ENCODE peak calls at places on chromosomes 2 and 18, in seven cellular contexts. Z is tibial artery, Y is MM.1S, J is lower lobe of right lung, S is right lobe of liver, F is PC-9, K is brain microvascular endothelial cell. I is an unnamed sample.
A peak's percentile ranks its signal among the peaks of the same experiment; 100 is the strongest.

GRCh38 chr2:84781942-84782716 is 98.8 kb downstream of the TRABD2A start:
- DNase-seq in Z (no peak), Y (no peak), J (peak; percentile 50), S (no peak), F (no peak), K (no peak), I (peak; percentile 71)

GRCh38 chr2:199985625-199986207 is 30.3 kb downstream of the MAIP1 start:
- DNase-seq in Z (peak; percentile 48), Y (peak; percentile 80), J (peak; percentile 60), S (peak; percentile 74), F (peak; percentile 60), K (peak; percentile 66), I (peak; percentile 50)

GRCh38 chr2:58734365-58734764 is 493.2 kb upstream of the FANCL start:
- DNase-seq in Z (no peak), Y (no peak), J (no peak), S (no peak), F (peak; percentile 71), K (peak; percentile 17), I (no peak)

GRCh38 chr2:189252991-189253680 is 73.6 kb upstream of the COL5A2 start:
- DNase-seq in Z (no peak), Y (no peak), J (no peak), S (no peak), F (no peak), K (no peak), I (no peak)

GRCh38 chr2:68742638-68743037 is 8.0 kb downstream of the ARHGAP25 start:
- DNase-seq in Z (no peak), Y (no peak), J (no peak), S (no peak), F (no peak), K (no peak), I (no peak)

GRCh38 chr2:46294185-46294836 is 2.9 kb upstream of the EPAS1 start:
- DNase-seq in Z (no peak), Y (peak; percentile 34), J (no peak), S (peak; percentile 64), F (peak; percentile 51), K (no peak), I (no peak)

GRCh38 chr2:160434254-160434948 is 59.2 kb downstream of the RBMS1 start:
- DNase-seq in Z (no peak), Y (no peak), J (no peak), S (no peak), F (no peak), K (no peak), I (no peak)

GRCh38 chr2:234954551-234954992 is 2.8 kb downstream of the SH3BP4 start:
- DNase-seq in Z (no peak), Y (no peak), J (peak; percentile 39), S (no peak), F (no peak), K (no peak), I (no peak)

GRCh38 chr2:84782717-84783442 is 98.0 kb downstream of the TRABD2A start:
- DNase-seq in Z (no peak), Y (no peak), J (no peak), S (no peak), F (no peak), K (no peak), I (peak; percentile 83)

DNA sequence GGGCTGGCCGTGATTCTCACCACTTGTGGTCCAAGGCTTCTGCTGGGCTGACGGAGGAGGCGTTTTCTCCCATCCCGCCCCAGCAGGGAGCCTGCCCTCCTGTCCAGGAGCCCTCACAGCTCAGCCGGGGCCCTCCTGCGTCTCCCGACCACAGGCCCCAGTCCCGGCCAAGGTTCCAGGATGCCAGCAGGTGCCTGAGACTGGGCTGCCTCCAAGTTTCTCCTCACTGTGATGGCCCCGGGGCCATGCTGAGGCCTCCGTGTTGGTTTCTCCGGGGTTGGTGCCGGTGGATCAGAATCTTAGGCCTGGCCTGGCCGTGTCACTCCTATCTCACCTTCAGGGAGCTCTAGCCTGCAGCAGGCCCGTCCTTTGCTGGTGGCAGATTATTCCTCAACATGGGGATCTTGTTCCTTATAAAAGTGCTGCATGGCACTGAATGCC is 5.9 kb downstream of the KCNG2 start:
- DNase-seq in Z (no peak), Y (no peak), J (no peak), S (no peak), F (no peak), K (no peak), I (no peak)
- H3K27ac ChIP-seq in Z (no peak overlapping the region), Y (no peak overlapping the region), J (no peak overlapping the region), S (no peak overlapping the region), F (no peak overlapping the region), K (no peak overlapping the region), I (no peak overlapping the region)

GRCh38 chr2:191895743-191896142 is 48.9 kb upstream of the CAVIN2 start:
- DNase-seq in Z (no peak), Y (no peak), J (no peak), S (no peak), F (no peak), K (no peak), I (no peak)

GRCh38 chr2:191892391-191892790 is 45.5 kb upstream of the CAVIN2 start:
- DNase-seq in Z (no peak), Y (peak; percentile 16), J (no peak), S (no peak), F (no peak), K (peak; percentile 81), I (no peak)

GRCh38 chr2:191899442-191899841 is 52.6 kb upstream of the CAVIN2 start:
- DNase-seq in Z (no peak), Y (no peak), J (no peak), S (no peak), F (no peak), K (peak; percentile 82), I (no peak)

GRCh38 chr2:191895195-191895594 is 48.3 kb upstream of the CAVIN2 start:
- DNase-seq in Z (no peak), Y (no peak), J (no peak), S (no peak), F (no peak), K (no peak), I (no peak)

GRCh38 chr2:191894681-191895147 is 47.8 kb upstream of the CAVIN2 start:
- DNase-seq in Z (no peak), Y (no peak), J (no peak), S (no peak), F (peak; percentile 77), K (peak; percentile 14), I (no peak)
- H3K27ac ChIP-seq in Z (no peak overlapping the region), Y (no peak overlapping the region), J (no peak overlapping the region), S (no peak overlapping the region), F (peak overlapping the region; percentile 32), K (no peak overlapping the region), I (no peak overlapping the region)

DNA sequence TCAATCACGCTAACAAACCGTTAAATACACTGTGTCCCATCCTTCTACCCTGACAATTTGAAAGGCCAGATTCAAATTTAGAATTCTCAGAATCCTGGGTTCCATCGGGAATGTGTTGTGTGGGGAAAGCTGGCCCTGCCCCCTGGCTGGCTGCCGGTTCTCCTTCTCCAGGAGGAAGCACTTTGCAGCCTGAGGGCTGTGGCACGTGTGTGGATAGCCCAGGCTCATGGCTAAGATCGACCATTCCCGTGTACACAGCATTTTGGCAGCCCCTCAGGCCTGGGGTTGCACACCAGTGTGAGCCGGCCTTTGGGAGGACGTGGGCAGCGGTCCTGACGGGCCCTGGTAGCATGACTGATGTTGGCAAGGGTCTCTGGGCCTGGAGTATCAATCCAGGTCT is 51.0 kb upstream of the ROCK2 start:
- DNase-seq in Z (no peak), Y (no peak), J (no peak), S (no peak), F (no peak), K (no peak), I (no peak)
- H3K27ac ChIP-seq in Z (peak overlapping the region; percentile 73), Y (no peak overlapping the region), J (no peak overlapping the region), S (no peak overlapping the region), F (no peak overlapping the region), K (no peak overlapping the region), I (no peak overlapping the region)

DNA sequence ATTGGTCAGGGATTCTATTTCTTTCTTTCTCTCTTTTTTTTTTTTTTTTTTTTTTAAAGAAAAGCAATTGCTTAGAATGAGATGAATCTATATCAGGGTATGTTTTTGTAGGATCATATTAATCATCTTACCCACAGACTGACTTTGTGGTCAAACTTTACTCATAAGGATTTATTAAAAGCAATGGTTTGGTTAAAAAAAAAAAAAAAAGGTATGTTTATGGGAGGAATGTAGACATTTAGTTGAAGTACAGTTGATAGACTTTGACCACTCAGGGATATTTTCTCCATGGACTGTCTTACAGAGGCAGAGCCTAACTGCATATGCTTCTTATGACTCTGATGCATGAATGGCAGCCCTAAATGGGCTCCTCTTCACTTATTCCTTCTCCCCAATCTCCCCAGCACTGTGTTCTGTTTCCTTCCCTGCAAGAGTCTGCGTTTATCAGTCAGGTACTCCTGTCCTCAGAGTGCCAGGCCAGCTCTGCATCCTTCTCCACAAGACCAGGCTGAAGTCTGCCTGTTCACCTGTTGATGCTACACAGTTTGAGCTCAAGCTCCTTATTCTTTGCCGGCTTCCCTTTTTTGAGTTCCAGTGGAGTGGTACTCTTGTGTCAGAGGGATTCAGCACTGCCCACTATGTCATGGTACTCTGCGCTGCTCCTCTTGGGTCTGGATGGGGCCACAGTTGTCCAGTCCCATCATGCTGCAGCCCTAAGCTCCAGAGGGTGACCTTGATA is 24.3 kb downstream of the CRIM1 start:
- DNase-seq in Z (no peak), Y (no peak), J (no peak), S (no peak), F (peak; percentile 32), K (no peak), I (no peak)
- H3K27ac ChIP-seq in Z (peak overlapping the region; percentile 66), Y (no peak overlapping the region), J (no peak overlapping the region), S (no peak overlapping the region), F (peak overlapping the region; percentile 54), K (no peak overlapping the region), I (no peak overlapping the region)

I was measured in CD4-positive, alpha-beta memory T cell.